ENCODE peak calls at places on chromosomes 3 and 15, in four cellular contexts. V is stimulated activated CD8-positive, alpha-beta memory T cell treated with anti-CD3 and anti-CD28 coated beads, Interleukin-2, amount 100 ng/mL, for 1 hour; A is sigmoid colon; R is stimulated activated CD4-positive, alpha-beta T cell treated with anti-CD3 and anti-CD28 coated beads, Interleukin-15, amount 100 ng/mL, for 24 hours. Q is an unnamed sample.

GRCh38 chr3:146543461-146544012 is 870 bp downstream of the PLSCR1 start:
- DNase-seq in V (no peak), A (no peak), R (no peak), Q (no peak)

GRCh38 chr15:56693761-56694160 is 39.5 kb downstream of the ZNF280D start:
- DNase-seq in V (no peak), A (no peak), R (no peak), Q (no peak)

GRCh38 chr3:187522293-187522692 is 147.9 kb downstream of the SST start:
- DNase-seq in V (no peak), A (no peak), R (no peak), Q (no peak)

GRCh38 chr3:184663756-184664155 is 48.1 kb downstream of the MAGEF1 start:
- DNase-seq in V (no peak), A (no peak), R (no peak), Q (no peak)

GRCh38 chr15:85618956-85619491 is 175.7 kb downstream of the KLHL25 start:
- DNase-seq in V (peak; percentile 13), A (peak; percentile 92), R (peak; percentile 79), Q (peak; percentile 28)

GRCh38 chr3:146065573-146066006 is 95.4 kb downstream of the PLOD2 start:
- DNase-seq in V (no peak), A (no peak), R (peak; percentile 1), Q (peak; percentile 22)

GRCh38 chr3:74489393-74489792 is 125.1 kb downstream of the CNTN3 start:
- DNase-seq in V (no peak), A (no peak), R (no peak), Q (no peak)

GRCh38 chr3:33645060-33645841 is 72.8 kb downstream of the CLASP2 start:
- DNase-seq in V (no peak), A (no peak), R (peak; percentile 23), Q (no peak)

GRCh38 chr15:72685925-72686794 is at the start of the genes BBS4 and HIGD2B:
- DNase-seq in V (peak; percentile 70), A (peak; percentile 90), R (peak; percentile 92), Q (peak; percentile 89)

GRCh38 chr3:159586587-159587202 is 401.9 kb upstream of the IL12A start:
- DNase-seq in V (no peak), A (no peak), R (no peak), Q (no peak)

GRCh38 chr15:75693501-75694240 is 19.0 kb downstream of the CSPG4 start:
- DNase-seq in V (no peak), A (no peak), R (no peak), Q (no peak)

GRCh38 chr3:100882571-100882981 is 110.6 kb downstream of the ABI3BP start:
- DNase-seq in V (no peak), A (no peak), R (no peak), Q (no peak)

GRCh38 chr3:100957407-100958100 is 35.7 kb downstream of the ABI3BP start:
- DNase-seq in V (no peak), A (no peak), R (no peak), Q (no peak)

GRCh38 chr3:120227710-120228347 is 57.2 kb downstream of the GPR156 start:
- DNase-seq in V (no peak), A (no peak), R (peak; percentile 3), Q (no peak)

GRCh38 chr3:195900426-195901355 is 7.7 kb downstream of the TNK2 start:
- DNase-seq in V (no peak), A (peak; percentile 80), R (peak; percentile 68), Q (peak; percentile 74)

GRCh38 chr3:73448761-73449290 is 175.9 kb downstream of the PDZRN3 start:
- DNase-seq in V (no peak), A (no peak), R (no peak), Q (peak; percentile 84)

GRCh38 chr15:36278219-36278618 is 301.2 kb upstream of the CDIN1 start:
- DNase-seq in V (no peak), A (no peak), R (no peak), Q (no peak)

GRCh38 chr3:197942956-197943556 is 6.9 kb upstream of the RPL35A start:
- DNase-seq in V (no peak), A (no peak), R (peak; percentile 32), Q (no peak)

GRCh38 chr3:123768480-123769359 is 115.4 kb downstream of the MYLK start:
- DNase-seq in V (no peak), A (no peak), R (no peak), Q (no peak)

GRCh38 chr15:101316529-101316928 is 21.5 kb upstream of the SNRPA1 start:
- DNase-seq in V (no peak), A (no peak), R (no peak), Q (no peak)

GRCh38 chr3:32239638-32240550 is 1.4 kb downstream of the CMTM8 start:
- DNase-seq in V (peak; percentile 9), A (no peak), R (peak; percentile 60), Q (no peak)

GRCh38 chr3:48157950-48158376 is 30.3 kb downstream of the CDC25A start:
- DNase-seq in V (no peak), A (peak; percentile 80), R (peak; percentile 60), Q (no peak)

GRCh38 chr3:138136208-138136607 is 4.0 kb upstream of the A4GNT start:
- DNase-seq in V (no peak), A (no peak), R (no peak), Q (no peak)

Q was measured in GM06990.